ENCODE peak calls at places on chromosomes 16 and 17, in seven cellular contexts. E is epithelial cell of proximal tubule; Q is cardiac muscle cell; P is heart right ventricle; B is psoas muscle; M is naive thymus-derived CD4-positive, alpha-beta T cell; A is DND-41. H is an unnamed sample.

GRCh38 chr17:77865109-77865611 is 93.3 kb upstream of the TNRC6C start:
- DNase-seq in E (no peak), Q (no peak), P (peak), B (no peak), M (no peak), A (no peak), H (no peak)

GRCh38 chr17:33200587-33200986 is 92.5 kb downstream of the ASIC2 start:
- DNase-seq in E (no peak), Q (no peak), P (no peak), B (no peak), M (no peak), A (no peak), H (no peak)

GRCh38 chr17:79084291-79085153 is 9.9 kb downstream of the ENGASE start:
- DNase-seq in E (no peak), Q (no peak), P (peak), B (peak), M (no peak), A (no peak), H (no peak)

GRCh38 chr16:19503461-19504075 is 18.3 kb downstream of the GDE1 start:
- DNase-seq in E (no peak), Q (no peak), P (no peak), B (no peak), M (no peak), A (no peak), H (no peak)

GRCh38 chr17:2087597-2088211 is 32.8 kb downstream of the HIC1 start:
- DNase-seq in E (no peak), Q (no peak), P (no peak), B (no peak), M (no peak), A (peak), H (peak)

GRCh38 chr17:77466596-77467223 is 325.9 kb downstream of the SEC14L1 start:
- DNase-seq in E (no peak), Q (no peak), P (no peak), B (no peak), M (no peak), A (no peak), H (no peak)

GRCh38 chr17:82273327-82274133 is at the start of gene CSNK1D:
- DNase-seq in E (no peak), Q (peak), P (peak), B (peak), M (peak), A (peak), H (peak)

GRCh38 chr16:1119129-1119528 is 23.1 kb upstream of the C1QTNF8 start:
- DNase-seq in E (no peak), Q (no peak), P (no peak), B (no peak), M (no peak), A (no peak), H (no peak)

GRCh38 chr17:82281502-82282238 is 8.2 kb upstream of the CSNK1D start:
- DNase-seq in E (peak), Q (no peak), P (no peak), B (no peak), M (no peak), A (no peak), H (no peak)

GRCh38 chr16:70348991-70349390 is 2.3 kb downstream of the DDX19A start:
- DNase-seq in E (no peak), Q (no peak), P (no peak), B (no peak), M (no peak), A (no peak), H (no peak)

GRCh38 chr17:68679882-68680281 is 78.7 kb upstream of the FAM20A start:
- DNase-seq in E (no peak), Q (no peak), P (no peak), B (no peak), M (no peak), A (no peak), H (no peak)

GRCh38 chr17:49216953-49217650 is 6.6 kb downstream of the ABI3 start:
- DNase-seq in E (no peak), Q (no peak), P (peak), B (peak), M (no peak), A (no peak), H (no peak)
- H3K4me3 ChIP-seq in E (no peak), Q (no peak), P (no peak), B (no peak), M (no peak), A (no peak), H (no peak)

GRCh38 chr17:31307640-31308039 is 6.2 kb downstream of the EVI2B start:
- DNase-seq in E (no peak), Q (no peak), P (no peak), B (no peak), M (no peak), A (no peak), H (no peak)
- H3K4me3 ChIP-seq in E (no peak), Q (no peak), P (no peak), B (no peak), M (peak), A (no peak), H (peak)

DNA sequence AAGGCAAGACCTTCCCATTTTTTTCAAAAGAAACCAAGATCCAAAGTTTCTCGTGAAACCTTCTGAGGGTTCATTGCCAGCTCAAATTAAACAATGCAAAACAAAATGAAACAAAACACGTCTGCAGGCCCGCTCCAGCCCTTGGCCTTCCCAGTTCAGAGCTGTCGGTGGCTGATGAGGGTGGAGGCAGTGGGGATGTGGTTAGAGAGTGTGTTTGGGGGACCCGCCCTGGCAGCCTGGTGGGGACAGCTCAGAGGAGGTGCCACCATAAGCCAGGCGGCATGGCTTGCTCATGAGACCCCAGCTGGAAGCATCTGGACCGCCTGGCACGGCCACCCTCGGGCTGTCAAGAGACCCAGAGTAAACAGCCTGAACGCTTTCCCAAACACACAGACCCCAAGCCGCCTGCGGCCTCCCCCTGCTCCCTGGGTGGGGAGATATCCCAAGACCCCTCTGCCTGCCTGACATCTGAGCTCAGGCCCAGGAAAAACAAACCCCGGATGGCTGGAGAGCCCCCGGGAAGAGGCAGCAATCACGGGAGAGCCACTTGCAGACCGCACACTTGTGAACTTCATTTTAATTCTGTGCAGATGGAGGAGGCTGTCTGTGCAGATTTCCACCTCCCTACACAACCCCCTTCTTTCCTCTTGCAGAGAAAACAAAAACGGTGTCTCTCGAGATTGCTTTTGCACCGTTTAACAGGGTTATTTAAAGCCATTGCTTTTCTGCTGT is 35.4 kb upstream of the LITAF start:
- DNase-seq in E (no peak), Q (no peak), P (peak), B (no peak), M (peak), A (peak), H (peak)
- H3K4me3 ChIP-seq in E (no peak), Q (no peak), P (no peak), B (peak), M (peak), A (no peak), H (peak)

DNA sequence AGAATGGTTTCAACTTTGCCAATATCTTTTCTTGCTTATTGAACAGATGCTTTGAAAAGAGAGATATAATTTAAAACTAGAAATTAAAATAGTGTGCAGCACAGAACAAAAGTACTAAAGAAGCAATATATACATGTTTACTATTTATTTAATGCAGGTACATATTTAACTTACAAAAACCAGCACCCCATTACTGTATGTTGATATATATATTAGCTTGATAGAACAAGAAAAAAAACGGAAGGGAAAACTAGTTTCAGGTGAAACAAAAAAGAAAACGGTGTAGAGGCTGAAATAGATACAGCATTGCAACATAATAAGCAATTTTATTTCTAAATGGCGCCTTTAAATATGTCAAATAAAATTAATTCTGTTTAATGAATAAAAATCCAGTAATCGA is 4.0 kb downstream of the HNF1B start:
- DNase-seq in E (no peak), Q (no peak), P (no peak), B (no peak), M (no peak), A (no peak), H (no peak)
- H3K4me3 ChIP-seq in E (peak), Q (no peak), P (no peak), B (no peak), M (no peak), A (no peak), H (no peak)

GRCh38 chr17:49621420-49621819 is 45.7 kb downstream of the NXPH3 start:
- DNase-seq in E (no peak), Q (no peak), P (no peak), B (no peak), M (no peak), A (no peak), H (no peak)

GRCh38 chr17:49621946-49622529 is 46.4 kb downstream of the NXPH3 start:
- DNase-seq in E (no peak), Q (no peak), P (no peak), B (no peak), M (no peak), A (no peak), H (no peak)

GRCh38 chr17:49629447-49629846 is 48.5 kb downstream of the SPOP start:
- DNase-seq in E (no peak), Q (no peak), P (no peak), B (no peak), M (no peak), A (no peak), H (no peak)

GRCh38 chr17:49630113-49630900 is 47.6 kb downstream of the SPOP start:
- DNase-seq in E (no peak), Q (no peak), P (no peak), B (no peak), M (no peak), A (no peak), H (no peak)

GRCh38 chr17:49624896-49625295 is 49.2 kb downstream of the NXPH3 start:
- DNase-seq in E (no peak), Q (no peak), P (no peak), B (no peak), M (no peak), A (no peak), H (no peak)
- H3K4me3 ChIP-seq in E (no peak), Q (no peak), P (no peak), B (no peak), M (no peak), A (no peak), H (no peak)

GRCh38 chr17:64019486-64020067 is 856 bp downstream of the ICAM2 start:
- DNase-seq in E (no peak), Q (no peak), P (no peak), B (no peak), M (no peak), A (peak), H (no peak)

GRCh38 chr17:64016974-64017373 is 3.5 kb downstream of the ICAM2 start:
- DNase-seq in E (no peak), Q (no peak), P (no peak), B (no peak), M (no peak), A (no peak), H (no peak)

GRCh38 chr17:64017381-64017980 is 3.0 kb downstream of the ICAM2 start:
- DNase-seq in E (no peak), Q (no peak), P (no peak), B (no peak), M (no peak), A (no peak), H (no peak)

GRCh38 chr17:64015447-64015846 is 5.0 kb downstream of the ICAM2 start:
- DNase-seq in E (no peak), Q (no peak), P (no peak), B (no peak), M (no peak), A (no peak), H (no peak)

DNA sequence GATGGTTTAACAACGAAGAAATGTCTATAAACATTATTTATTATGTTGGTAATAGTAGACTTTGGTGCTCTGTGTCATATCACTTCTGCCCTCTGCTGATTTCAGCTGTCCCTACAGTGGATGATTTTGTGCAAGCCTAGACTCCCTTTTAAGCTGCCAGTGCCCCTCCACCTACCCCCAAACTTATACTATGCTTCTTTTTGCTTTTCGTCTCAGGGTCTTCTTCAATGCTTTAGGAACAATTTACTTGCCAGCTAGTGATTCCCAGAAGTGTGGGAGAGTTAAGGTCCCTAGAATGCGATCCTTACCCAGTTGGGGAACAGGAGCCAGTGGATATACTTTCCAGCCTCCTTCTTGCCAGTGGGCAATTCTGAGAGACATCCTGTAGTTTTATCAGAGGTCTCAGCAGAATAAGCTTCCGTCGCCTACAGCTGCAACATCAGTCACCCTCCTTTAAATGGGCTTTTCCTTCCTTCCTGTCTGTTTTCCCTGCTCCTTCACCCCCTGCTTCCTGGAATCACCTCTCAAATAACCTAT is 4.1 kb downstream of the ICAM2 start:
- DNase-seq in E (no peak), Q (no peak), P (no peak), B (no peak), M (no peak), A (peak), H (no peak)
- H3K4me3 ChIP-seq in E (no peak), Q (no peak), P (peak), B (peak), M (peak), A (no peak), H (no peak)

H was measured in Karpas-422.